ENCODE peak calls at places on chromosomes 7 and 10, in eight cellular contexts. I, R, K, B, V, C, D and E are unnamed samples.

GRCh38 chr10:130820880-130821482 is 490.5 kb downstream of the TCERG1L start:
- DNase-seq in I (no peak), R (no peak), K (no peak), B (no peak), V (no peak), C (no peak), D (no peak), E (no peak)

GRCh38 chr10:74924251-74924954 is 98.0 kb downstream of the KAT6B start:
- DNase-seq in I (no peak), R (no peak), K (peak), B (no peak), V (no peak), C (no peak), D (no peak), E (no peak)

GRCh38 chr10:122658356-122659049 is 41.1 kb downstream of the C10orf120 start:
- DNase-seq in I (no peak), R (no peak), K (no peak), B (no peak), V (no peak), C (no peak), D (no peak), E (no peak)

GRCh38 chr7:98599886-98600285 is 17.2 kb upstream of the NPTX2 start:
- DNase-seq in I (no peak), R (no peak), K (no peak), B (no peak), V (no peak), C (no peak), D (no peak), E (no peak)

GRCh38 chr7:67854784-67855183 is 858.2 kb downstream of the TYW1 start:
- DNase-seq in I (no peak), R (no peak), K (no peak), B (no peak), V (no peak), C (no peak), D (no peak), E (no peak)

GRCh38 chr7:106071356-106071998 is 40.6 kb downstream of the SYPL1 start:
- DNase-seq in I (peak), R (no peak), K (peak), B (peak), V (peak), C (peak), D (no peak), E (peak)

GRCh38 chr7:139915864-139916716 is 87.0 kb downstream of the TBXAS1 start:
- DNase-seq in I (peak), R (no peak), K (peak), B (no peak), V (peak), C (peak), D (peak), E (peak)

GRCh38 chr10:73785721-73786511 is 510 bp downstream of the ZSWIM8 start:
- DNase-seq in I (no peak), R (no peak), K (peak), B (peak), V (no peak), C (peak), D (peak), E (peak)

GRCh38 chr10:16186564-16186963 is 250.2 kb upstream of the PTER start:
- DNase-seq in I (no peak), R (no peak), K (no peak), B (no peak), V (no peak), C (no peak), D (no peak), E (no peak)

GRCh38 chr7:140249036-140249806 is 72.4 kb upstream of the KDM7A start:
- DNase-seq in I (no peak), R (no peak), K (no peak), B (no peak), V (no peak), C (no peak), D (no peak), E (no peak)

GRCh38 chr10:44028384-44029137 is 356.3 kb downstream of the CXCL12 start:
- DNase-seq in I (no peak), R (no peak), K (no peak), B (no peak), V (peak), C (no peak), D (no peak), E (no peak)

GRCh38 chr7:140342732-140343514 is 55.4 kb downstream of the SLC37A3 start:
- DNase-seq in I (peak), R (no peak), K (no peak), B (peak), V (no peak), C (peak), D (peak), E (peak)

GRCh38 chr7:135111379-135111778 is 36.5 kb upstream of the TMEM140 start:
- DNase-seq in I (no peak), R (no peak), K (no peak), B (no peak), V (no peak), C (no peak), D (no peak), E (no peak)

GRCh38 chr7:105336009-105336408 is 52.7 kb downstream of the SRPK2 start:
- DNase-seq in I (no peak), R (no peak), K (no peak), B (no peak), V (no peak), C (no peak), D (no peak), E (no peak)

GRCh38 chr7:100418930-100419659 is 9.4 kb downstream of the ZCWPW1 start:
- DNase-seq in I (no peak), R (no peak), K (no peak), B (no peak), V (no peak), C (peak), D (no peak), E (no peak)

GRCh38 chr10:14623931-14624330 is 150.8 kb downstream of the FAM107B start:
- DNase-seq in I (no peak), R (no peak), K (no peak), B (no peak), V (no peak), C (no peak), D (no peak), E (no peak)

GRCh38 chr7:29812185-29812876 is 6.0 kb downstream of the WIPF3 start:
- DNase-seq in I (no peak), R (no peak), K (no peak), B (no peak), V (no peak), C (no peak), D (no peak), E (no peak)

GRCh38 chr10:31004611-31005193 is 27.0 kb downstream of the ZNF438 start:
- DNase-seq in I (no peak), R (no peak), K (peak), B (no peak), V (no peak), C (no peak), D (no peak), E (no peak)

GRCh38 chr7:113159746-113160339 is 41.5 kb upstream of the SMIM30 start:
- DNase-seq in I (no peak), R (no peak), K (peak), B (no peak), V (no peak), C (peak), D (no peak), E (peak)

GRCh38 chr10:86298501-86299001 is 68.0 kb downstream of the GRID1 start:
- DNase-seq in I (no peak), R (no peak), K (no peak), B (no peak), V (no peak), C (no peak), D (no peak), E (no peak)

GRCh38 chr7:133139350-133139749 is 57.5 kb upstream of the CHCHD3 start:
- DNase-seq in I (no peak), R (no peak), K (peak), B (no peak), V (no peak), C (peak), D (no peak), E (no peak)

GRCh38 chr7:132380065-132380464 is 196.2 kb downstream of the PLXNA4 start:
- DNase-seq in I (no peak), R (peak), K (no peak), B (no peak), V (no peak), C (no peak), D (peak), E (no peak)

GRCh38 chr7:136183981-136184380 is 206.8 kb upstream of the MTPN start:
- DNase-seq in I (no peak), R (no peak), K (no peak), B (no peak), V (no peak), C (no peak), D (no peak), E (no peak)
- TF ChIP-seq CTCF in I (no peak), R (no peak), K (no peak), B (no peak), V (no peak), C (no peak), D (peak), E (no peak)

GRCh38 chr7:108488902-108489538 is 32.8 kb upstream of the NRCAM start:
- DNase-seq in I (no peak), R (no peak), K (no peak), B (no peak), V (no peak), C (no peak), D (no peak), E (no peak)

GRCh38 chr7:108498481-108498880 is 27.5 kb downstream of the PNPLA8 start:
- DNase-seq in I (no peak), R (no peak), K (no peak), B (no peak), V (no peak), C (no peak), D (no peak), E (no peak)

GRCh38 chr7:108497082-108497725 is 28.7 kb downstream of the PNPLA8 start:
- DNase-seq in I (peak), R (peak), K (peak), B (no peak), V (no peak), C (peak), D (peak), E (peak)

GRCh38 chr7:108492742-108493141 is 33.2 kb downstream of the PNPLA8 start:
- DNase-seq in I (no peak), R (no peak), K (peak), B (no peak), V (no peak), C (no peak), D (no peak), E (no peak)
- TF ChIP-seq CTCF in I (no peak), R (no peak), K (no peak), B (no peak), V (no peak), C (no peak), D (no peak), E (no peak)

GRCh38 chr10:3162533-3162932 is 10.0 kb downstream of the PITRM1 start:
- DNase-seq in I (no peak), R (no peak), K (no peak), B (no peak), V (no peak), C (no peak), D (no peak), E (no peak)
- TF ChIP-seq CTCF in I (no peak), R (no peak), K (peak), B (no peak), V (no peak), C (no peak), D (no peak), E (no peak)

GRCh38 chr10:5545778-5546710 is 21.3 kb downstream of the CALML3 start:
- DNase-seq in I (no peak), R (peak), K (no peak), B (peak), V (peak), C (no peak), D (peak), E (no peak)

GRCh38 chr10:5545011-5545410 is 20.2 kb downstream of the CALML3 start:
- DNase-seq in I (no peak), R (peak), K (no peak), B (peak), V (peak), C (no peak), D (no peak), E (no peak)

GRCh38 chr10:5544216-5544805 is 19.6 kb downstream of the CALML3 start:
- DNase-seq in I (no peak), R (no peak), K (no peak), B (peak), V (no peak), C (no peak), D (no peak), E (peak)

GRCh38 chr10:5546891-5547683 is 22.3 kb downstream of the CALML3 start:
- DNase-seq in I (no peak), R (peak), K (peak), B (peak), V (peak), C (no peak), D (no peak), E (no peak)

GRCh38 chr10:5545426-5545777 is 20.6 kb downstream of the CALML3 start:
- DNase-seq in I (no peak), R (no peak), K (no peak), B (no peak), V (no peak), C (no peak), D (no peak), E (no peak)
- TF ChIP-seq CTCF in I (no peak), R (no peak), K (no peak), B (no peak), V (no peak), C (no peak), D (no peak), E (no peak)

DNA sequence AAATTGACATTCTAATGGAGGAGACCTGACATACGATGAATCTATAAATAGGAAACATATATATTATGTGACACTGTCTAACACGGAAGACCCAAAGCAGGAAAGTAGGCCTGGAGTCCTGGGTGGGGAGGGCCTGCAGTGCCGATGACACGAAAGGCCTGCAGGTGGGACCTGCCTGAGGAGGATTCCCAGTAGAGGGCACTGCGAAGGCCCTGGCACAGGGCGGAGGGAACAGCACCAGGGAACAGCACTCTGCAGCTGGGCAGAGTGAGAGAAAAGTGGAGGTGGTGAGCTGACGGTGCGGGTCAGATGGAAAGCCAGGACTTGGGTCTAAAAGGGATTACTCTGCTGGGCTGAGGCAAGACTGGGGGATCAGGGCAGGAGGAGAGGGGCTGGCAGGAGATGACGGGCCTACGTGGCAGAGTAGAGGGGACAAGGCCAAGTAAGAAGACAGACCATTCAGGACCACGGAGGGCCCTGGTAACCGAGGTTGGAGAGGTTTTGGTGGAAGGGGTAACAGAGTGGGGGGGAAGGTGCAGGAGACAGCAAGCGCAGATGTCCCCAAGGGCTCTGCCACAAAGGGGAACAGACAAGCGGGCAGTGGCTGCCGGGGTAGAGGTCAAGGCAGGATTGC is 8.1 kb downstream of the ZNF746 start:
- DNase-seq in I (no peak), R (no peak), K (no peak), B (no peak), V (peak), C (no peak), D (no peak), E (no peak)
- TF ChIP-seq CTCF in I (no peak), R (no peak), K (peak), B (no peak), V (no peak), C (no peak), D (no peak), E (no peak)